ENCODE peak calls at places on chromosome 4, in nine cellular contexts. L, O, Q, J, P, X, D, M and B are unnamed samples.

GRCh38 chr4:1038948-1039492 is 27.6 kb downstream of the FGFRL1 start:
- DNase-seq in L (no peak), O (no peak), Q (no peak), J (no peak), P (no peak), X (no peak), D (no peak), M (no peak), B (no peak)

GRCh38 chr4:118350961-118351360 is 1.8 kb downstream of the PRSS12 start:
- DNase-seq in L (no peak), O (no peak), Q (no peak), J (no peak), P (no peak), X (no peak), D (no peak), M (no peak), B (no peak)

GRCh38 chr4:52712172-52712990 is 38.8 kb downstream of the ERVMER34-1 start:
- DNase-seq in L (peak; percentile 96), O (peak; percentile 93), Q (peak; percentile 92), J (peak; percentile 68), P (peak; percentile 99), X (peak; percentile 98), D (peak; percentile 98), M (peak; percentile 96), B (peak; percentile 97)

GRCh38 chr4:127400736-127401346 is 231.9 kb upstream of the INTU start:
- DNase-seq in L (peak; percentile 83), O (no peak), Q (no peak), J (no peak), P (peak; percentile 58), X (peak; percentile 27), D (peak; percentile 44), M (peak; percentile 64), B (peak; percentile 68)

GRCh38 chr4:186132577-186133277 is 28.2 kb downstream of the FAM149A start:
- DNase-seq in L (peak; percentile 55), O (no peak), Q (no peak), J (no peak), P (no peak), X (no peak), D (no peak), M (no peak), B (peak; percentile 27)

GRCh38 chr4:32831104-32831503 is 2110.9 kb downstream of the PCDH7 start:
- DNase-seq in L (no peak), O (no peak), Q (no peak), J (no peak), P (no peak), X (no peak), D (no peak), M (no peak), B (no peak)

GRCh38 chr4:136150046-136150445 is 1382.2 kb downstream of the PCDH18 start:
- DNase-seq in L (no peak), O (no peak), Q (no peak), J (no peak), P (no peak), X (no peak), D (no peak), M (no peak), B (no peak)

GRCh38 chr4:164937576-164938270 is 39.7 kb downstream of the TRIM61 start:
- DNase-seq in L (peak; percentile 17), O (no peak), Q (no peak), J (no peak), P (no peak), X (no peak), D (peak; percentile 26), M (peak; percentile 62), B (no peak)

GRCh38 chr4:141140271-141141205 is 7.3 kb upstream of the RNF150 start:
- DNase-seq in L (no peak), O (no peak), Q (no peak), J (no peak), P (no peak), X (no peak), D (no peak), M (peak; percentile 80), B (no peak)

GRCh38 chr4:41930139-41930831 is 4.9 kb upstream of the TMEM33 start:
- DNase-seq in L (no peak), O (no peak), Q (no peak), J (no peak), P (no peak), X (no peak), D (no peak), M (no peak), B (no peak)

GRCh38 chr4:81506731-81507130 is 35.0 kb upstream of the RASGEF1B start:
- DNase-seq in L (no peak), O (no peak), Q (no peak), J (no peak), P (peak; percentile 32), X (no peak), D (no peak), M (no peak), B (no peak)

GRCh38 chr4:3311095-3311372 is 18.2 kb downstream of the RGS12 start:
- DNase-seq in L (no peak), O (no peak), Q (no peak), J (no peak), P (no peak), X (no peak), D (no peak), M (no peak), B (no peak)

GRCh38 chr4:182240161-182241130 is 2.8 kb upstream of the TENM3 start:
- DNase-seq in L (peak; percentile 57), O (no peak), Q (no peak), J (no peak), P (no peak), X (no peak), D (no peak), M (no peak), B (peak; percentile 96)

GRCh38 chr4:4443821-4444220 is 56.9 kb downstream of the NSG1 start:
- DNase-seq in L (peak; percentile 60), O (no peak), Q (no peak), J (no peak), P (no peak), X (no peak), D (no peak), M (no peak), B (peak; percentile 66)

GRCh38 chr4:22372958-22373357 is 142.9 kb downstream of the ADGRA3 start:
- DNase-seq in L (no peak), O (no peak), Q (no peak), J (no peak), P (no peak), X (no peak), D (no peak), M (peak; percentile 62), B (no peak)